ENCODE peak calls at places on chromosomes 6 and 20, in five cellular contexts. D is KBM-7, A is iPS-NIHi11, W is testis, F is NCI-H187. H is an unnamed sample.

GRCh38 chr6:106082735-106083398 is 3.3 kb upstream of the PRDM1 start:
- DNase-seq in D (no peak), A (no peak), W (no peak), F (no peak), H (no peak)

GRCh38 chr6:8195040-8195713 is 92.8 kb upstream of the EEF1E1 start:
- DNase-seq in D (no peak), A (no peak), W (peak; percentile 26), F (no peak), H (no peak)

GRCh38 chr20:6707231-6707870 is 60.1 kb upstream of the BMP2 start:
- DNase-seq in D (peak; percentile 61), A (no peak), W (no peak), F (no peak), H (no peak)

GRCh38 chr6:24692003-24692402 is 25.1 kb downstream of the ACOT13 start:
- DNase-seq in D (no peak), A (no peak), W (no peak), F (no peak), H (no peak)

GRCh38 chr20:40687384-40688128 is 1.5 kb downstream of the MAFB start:
- DNase-seq in D (no peak), A (peak; percentile 47), W (peak; percentile 72), F (peak; percentile 44), H (peak; percentile 88)

GRCh38 chr6:53928641-53929339 is 134.0 kb downstream of the LRRC1 start:
- DNase-seq in D (no peak), A (no peak), W (no peak), F (no peak), H (no peak)

GRCh38 chr6:128712898-128713297 is 170.0 kb upstream of the LAMA2 start:
- DNase-seq in D (no peak), A (no peak), W (no peak), F (no peak), H (no peak)

GRCh38 chr6:65229768-65230167 is 477.3 kb downstream of the EYS start:
- DNase-seq in D (no peak), A (no peak), W (no peak), F (no peak), H (no peak)

GRCh38 chr6:13541496-13541895 is 32.9 kb upstream of the SIRT5 start:
- DNase-seq in D (no peak), A (no peak), W (no peak), F (no peak), H (no peak)

GRCh38 chr6:159094444-159095252 is 49.9 kb upstream of the TAGAP start:
- DNase-seq in D (no peak), A (no peak), W (peak; percentile 14), F (no peak), H (no peak)

GRCh38 chr20:38985603-38986170 is 23.5 kb downstream of the DHX35 start:
- DNase-seq in D (peak; percentile 37), A (no peak), W (no peak), F (peak; percentile 37), H (no peak)

GRCh38 chr20:59027746-59028320 is 4.3 kb downstream of the ATP5F1E start:
- DNase-seq in D (no peak), A (no peak), W (no peak), F (no peak), H (no peak)

GRCh38 chr6:88166901-88167624 is 916 bp upstream of the CNR1 start:
- DNase-seq in D (peak; percentile 20), A (peak; percentile 54), W (peak; percentile 16), F (no peak), H (no peak)

GRCh38 chr20:20002101-20002998 is 14.8 kb upstream of the NAA20 start:
- DNase-seq in D (peak; percentile 35), A (no peak), W (no peak), F (peak; percentile 22), H (peak; percentile 76)

GRCh38 chr20:45964024-45964423 is 8.0 kb downstream of the ZNF335 start:
- DNase-seq in D (no peak), A (no peak), W (no peak), F (no peak), H (peak; percentile 31)

GRCh38 chr6:39849764-39850163 is 57.6 kb downstream of the DAAM2 start:
- DNase-seq in D (no peak), A (no peak), W (no peak), F (no peak), H (no peak)

GRCh38 chr6:149264629-149265028 is 52.9 kb upstream of the TAB2 start:
- DNase-seq in D (no peak), A (peak; percentile 25), W (no peak), F (no peak), H (no peak)

GRCh38 chr6:148242180-148242579 is 100.5 kb upstream of the SASH1 start:
- DNase-seq in D (no peak), A (no peak), W (peak; percentile 26), F (no peak), H (no peak)

GRCh38 chr6:42569102-42570028 is 5.5 kb downstream of the UBR2 start:
- DNase-seq in D (peak; percentile 39), A (no peak), W (no peak), F (no peak), H (no peak)

GRCh38 chr6:42978487-42978792 is 541 bp downstream of the PEX6 start:
- DNase-seq in D (peak; percentile 34), A (peak; percentile 41), W (peak; percentile 45), F (no peak), H (peak; percentile 62)

GRCh38 chr20:31712112-31712553 is 10.5 kb downstream of the BCL2L1 start:
- DNase-seq in D (no peak), A (no peak), W (peak; percentile 48), F (no peak), H (no peak)

GRCh38 chr20:20395856-20396600 is 28.1 kb downstream of the INSM1 start:
- DNase-seq in D (no peak), A (peak; percentile 65), W (no peak), F (peak; percentile 64), H (no peak)